ENCODE peak calls at places on chromosomes 13 and 19, in six cellular contexts. Z is DND-41, J is HL-60, O is fibroblast of lung, Y is BJ, W is NB4. N is an unnamed sample.

GRCh38 chr19:2302319-2303208 is 5.4 kb downstream of the LINGO3 start:
- DNase-seq in J (no peak), W (no peak), Z (no peak), O (peak), Y (no peak), N (no peak)

GRCh38 chr19:3701200-3701599 is 932 bp upstream of the PIP5K1C start:
- DNase-seq in W (no peak), O (no peak), Z (no peak), Y (no peak), J (no peak), N (no peak)

GRCh38 chr13:97653741-97654140 is 219.8 kb downstream of the RAP2A start:
- DNase-seq in Y (no peak), J (no peak), O (peak), Z (no peak), W (no peak), N (peak)

GRCh38 chr13:109180905-109181425 is 551.6 kb downstream of the MYO16 start:
- DNase-seq in Y (peak), W (no peak), Z (no peak), J (no peak), O (peak), N (peak)

GRCh38 chr19:55460670-55461258 is 678 bp downstream of the ISOC2 start:
- DNase-seq in O (peak), Y (peak), J (no peak), W (peak), Z (peak), N (peak)

GRCh38 chr13:106630162-106630561 is 62.2 kb upstream of the ARGLU1 start:
- DNase-seq in J (no peak), Z (no peak), W (no peak), O (no peak), Y (no peak), N (no peak)

GRCh38 chr19:34487651-34488051 is 6.1 kb downstream of the WTIP start:
- DNase-seq in J (no peak), Y (no peak), W (no peak), O (no peak), Z (no peak), N (no peak)

GRCh38 chr19:47013041-47013517 is 6.6 kb upstream of the NPAS1 start:
- DNase-seq in O (peak), W (peak), Y (no peak), J (peak), Z (peak), N (peak)

GRCh38 chr13:96229356-96229755 is 139.4 kb downstream of the HS6ST3 start:
- DNase-seq in Y (no peak), Z (no peak), W (peak), O (peak), J (no peak), N (no peak)

GRCh38 chr13:75876371-75877050 is 240.4 kb downstream of the LMO7 start:
- DNase-seq in Z (peak), Y (no peak), O (peak), J (peak), W (peak), N (peak)

GRCh38 chr13:60654405-60654804 is 257.4 kb downstream of the TDRD3 start:
- DNase-seq in J (no peak), O (peak), Z (peak), W (peak), Y (no peak), N (no peak)

GRCh38 chr19:51394045-51394836 is 3.9 kb upstream of the C19orf84 start:
- DNase-seq in O (peak), Z (peak), W (peak), J (peak), Y (peak), N (peak)

GRCh38 chr13:97211986-97212385 is 10.1 kb upstream of the MBNL2 start:
- DNase-seq in Z (no peak), Y (no peak), O (no peak), J (no peak), W (no peak), N (no peak)

GRCh38 chr13:106100261-106100919 is 435.1 kb downstream of the EFNB2 start:
- DNase-seq in W (no peak), O (no peak), Y (no peak), J (no peak), Z (peak), N (no peak)

DNA sequence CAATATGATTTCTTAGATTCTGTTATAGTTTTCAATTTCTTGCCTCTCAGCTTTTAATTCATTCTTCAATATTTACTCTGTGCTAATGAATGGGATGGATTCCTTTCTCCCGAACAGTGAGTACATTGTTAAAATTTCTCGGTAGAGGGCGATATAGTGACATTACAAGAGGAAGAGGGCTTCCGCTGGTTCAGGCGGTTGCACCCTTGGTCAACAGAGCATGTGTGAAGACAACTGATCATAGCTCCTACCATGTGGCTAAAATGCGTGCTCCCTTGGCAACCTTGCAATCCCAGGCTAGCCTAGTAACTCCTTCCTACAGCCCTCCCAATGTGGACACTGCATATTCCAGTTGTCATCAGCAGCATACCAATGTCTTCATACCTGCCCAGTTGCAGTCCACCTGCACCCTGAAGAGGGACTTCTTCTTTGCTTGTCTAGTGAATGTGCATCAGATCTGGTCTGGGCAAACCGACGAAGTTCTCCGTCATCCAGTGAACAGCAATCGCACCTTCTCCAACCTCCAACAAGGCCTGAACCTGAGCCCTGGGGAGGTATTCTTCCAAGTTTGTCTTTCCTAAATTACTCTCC is 653.0 kb upstream of the GPC6 start:
- DNase-seq in Z (no peak), J (no peak), Y (no peak), W (peak), O (peak), N (no peak)
- TF ChIP-seq CTCF in Z (no peak), J (no peak), Y (no peak), W (peak), O (peak), N (no peak)

GRCh38 chr13:94595006-94595942 is 678 bp downstream of the TGDS start:
- DNase-seq in W (peak), Z (peak), O (peak), Y (no peak), J (no peak), N (no peak)

GRCh38 chr13:94596575-94596971 is 621 bp upstream of the TGDS start:
- DNase-seq in O (no peak), Y (no peak), J (no peak), Z (no peak), W (no peak), N (no peak)

GRCh38 chr13:94599877-94600276 is 1.8 kb upstream of the GPR180 start:
- DNase-seq in Z (no peak), W (no peak), O (no peak), J (no peak), Y (no peak), N (no peak)

GRCh38 chr13:94598281-94598680 is 2.3 kb upstream of the TGDS start:
- DNase-seq in W (no peak), Z (no peak), J (no peak), O (no peak), Y (no peak), N (no peak)

DNA sequence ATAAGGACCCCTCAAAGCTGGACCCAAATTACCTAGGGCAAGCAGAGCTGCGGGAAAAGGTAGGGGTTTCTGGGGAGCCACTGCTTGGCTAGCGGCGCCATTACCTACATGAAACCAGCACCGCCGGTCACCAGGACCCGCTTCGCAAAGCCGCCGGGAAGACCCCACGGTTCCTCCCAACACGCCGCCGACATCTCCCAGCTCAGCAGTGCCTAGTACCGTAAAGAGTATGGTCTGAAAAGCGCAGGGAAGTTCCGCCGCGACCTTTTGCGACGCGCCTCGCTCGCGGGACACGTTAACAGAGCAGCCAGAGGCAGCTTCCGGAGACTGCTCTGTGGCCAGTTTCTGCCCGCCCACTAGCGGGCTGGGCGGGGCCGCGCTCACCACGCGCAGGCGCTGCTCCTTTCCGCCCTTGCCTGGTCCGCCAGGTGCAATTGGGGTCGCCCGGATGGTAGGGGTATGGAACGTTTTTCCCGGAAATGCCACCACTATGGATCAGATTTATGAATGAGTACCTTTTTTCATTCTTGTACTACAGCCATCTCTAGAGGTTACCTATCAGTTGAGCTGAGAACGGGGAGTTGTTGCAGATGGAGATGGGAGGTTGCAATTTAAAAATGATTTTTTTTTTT is at the start of gene TGDS:
- DNase-seq in Z (peak), W (peak), J (peak), O (peak), Y (peak), N (peak)
- TF ChIP-seq CTCF in Z (peak), W (no peak), J (no peak), O (no peak), Y (no peak), N (no peak)

DNA sequence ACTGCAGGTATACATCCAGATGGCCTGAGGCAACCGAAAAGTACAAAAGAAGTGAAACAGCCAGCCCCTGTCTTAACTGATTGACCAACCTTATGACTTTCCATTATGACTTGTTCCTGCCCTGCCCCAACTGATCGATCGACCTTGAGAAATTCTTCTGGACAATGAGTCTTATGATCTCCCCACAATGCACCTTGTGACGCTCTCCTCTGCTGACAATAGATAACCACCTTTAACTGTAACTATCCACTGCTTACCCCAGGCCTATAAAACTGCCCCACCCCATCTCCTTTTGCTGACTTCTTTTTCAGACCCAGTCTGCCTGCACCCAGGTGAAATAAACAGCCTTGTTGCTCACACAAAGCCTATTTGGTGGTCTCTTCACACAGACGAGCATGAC is 11.2 kb downstream of the ZNF83 start:
- DNase-seq in W (no peak), Y (no peak), O (no peak), J (no peak), Z (no peak), N (no peak)
- TF ChIP-seq CTCF in W (no peak), Y (no peak), O (no peak), J (no peak), Z (no peak), N (no peak)

GRCh38 chr19:16659832-16660708 is at the start of gene SMIM7:
- DNase-seq in O (peak), Z (peak), Y (peak), W (peak), J (peak), N (peak)
- TF ChIP-seq CTCF in O (no peak), Z (peak), Y (peak), W (no peak), J (no peak), N (peak)

DNA sequence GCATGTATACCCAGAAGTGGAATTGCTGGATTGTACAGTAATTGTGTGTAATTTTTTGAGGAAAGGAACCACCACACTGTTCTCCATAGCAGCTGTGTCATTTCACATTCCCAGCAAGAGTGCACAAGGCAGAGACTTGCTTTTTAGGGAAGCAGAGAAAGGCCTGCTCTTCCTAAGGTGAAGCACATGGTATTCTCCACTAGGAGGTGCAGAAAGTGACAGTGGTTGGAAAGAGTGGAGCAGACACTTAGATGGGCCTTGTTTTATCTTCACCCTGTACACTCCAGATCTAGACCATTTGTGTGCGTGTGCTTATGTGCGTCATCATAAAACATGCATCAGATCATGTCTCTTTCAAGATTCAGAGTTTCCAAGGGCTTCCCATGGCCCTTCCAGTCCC is 35.0 kb downstream of the FAM124A start:
- DNase-seq in W (peak), O (no peak), Y (no peak), J (no peak), Z (no peak), N (no peak)
- TF ChIP-seq CTCF in W (no peak), O (no peak), Y (no peak), J (no peak), Z (no peak), N (no peak)

N was measured in AG09319.